ENCODE peak calls at places on chromosomes 4 and X, in four cellular contexts. C, B, Q and M are unnamed samples.

GRCh38 chrX:16212024-16212423 is 44.7 kb downstream of the MAGEB17 start:
- DNase-seq in C (no peak), Q (peak), B (no peak), M (no peak)

GRCh38 chrX:49879656-49880277 is 483 bp downstream of the USP27X start:
- DNase-seq in B (no peak), Q (peak), C (peak), M (peak)

GRCh38 chr4:20773144-20773997 is 73.1 kb downstream of the PACRGL start:
- DNase-seq in B (peak), C (peak), Q (peak), M (peak)

GRCh38 chr4:7872264-7872771 is 67.3 kb downstream of the AFAP1 start:
- DNase-seq in Q (peak), B (no peak), C (no peak), M (peak)

GRCh38 chrX:124347242-124347641 is 879 bp downstream of the SH2D1A start:
- DNase-seq in Q (no peak), B (no peak), C (no peak), M (no peak)

GRCh38 chrX:19793471-19793870 is 93.9 kb downstream of the SH3KBP1 start:
- DNase-seq in Q (peak), B (no peak), C (no peak), M (no peak)

GRCh38 chr4:69936566-69936965 is 5.7 kb downstream of the CSN1S1 start:
- DNase-seq in B (no peak), Q (peak), C (no peak), M (no peak)

GRCh38 chr4:172978848-172979247 is 189.8 kb upstream of the GALNT7 start:
- DNase-seq in B (no peak), C (no peak), Q (no peak), M (no peak)

GRCh38 chr4:3442959-3443749 is 1.4 kb downstream of the HGFAC start:
- DNase-seq in B (peak), Q (peak), C (peak), M (peak)

GRCh38 chrX:39296472-39296871 is 495.2 kb downstream of the MID1IP1 start:
- DNase-seq in Q (no peak), B (no peak), C (no peak), M (no peak)

GRCh38 chrX:20442597-20442996 is 175.9 kb upstream of the RPS6KA3 start:
- DNase-seq in Q (peak), C (peak), B (peak), M (peak)

GRCh38 chr4:89617256-89617655 is 219.7 kb downstream of the SNCA start:
- DNase-seq in Q (peak), B (no peak), C (no peak), M (no peak)

GRCh38 chrX:13491061-13491460 is 78.3 kb upstream of the EGFL6 start:
- DNase-seq in C (no peak), B (no peak), Q (no peak), M (no peak)

GRCh38 chr4:156790866-156791265 is 180.7 kb downstream of the PDGFC start:
- DNase-seq in C (peak), Q (peak), B (peak), M (no peak)

GRCh38 chrX:131199086-131199485 is 90.0 kb downstream of the IGSF1 start:
- DNase-seq in C (no peak), Q (no peak), B (no peak), M (no peak)

GRCh38 chrX:12548746-12549145 is 242.5 kb upstream of the PRPS2 start:
- DNase-seq in B (peak), Q (peak), C (peak), M (no peak)

GRCh38 chr4:82739292-82740190 is 59.1 kb downstream of the SCD5 start:
- DNase-seq in C (peak), Q (peak), B (peak), M (peak)

GRCh38 chr4:110484767-110485166 is 8.8 kb downstream of the ENPEP start:
- DNase-seq in Q (peak), B (no peak), C (no peak), M (no peak)

GRCh38 chr4:1870578-1871443 is at the start of gene NSD2:
- DNase-seq in C (peak), Q (peak), B (peak), M (peak)

GRCh38 chr4:22962186-22962786 is 269.5 kb downstream of the GBA3 start:
- DNase-seq in Q (peak), B (peak), C (peak), M (no peak)

GRCh38 chrX:138775501-138775900 is 64.0 kb upstream of the FGF13 start:
- DNase-seq in B (peak), C (no peak), Q (peak), M (no peak)

GRCh38 chr4:91990726-91991125 is 313.0 kb upstream of the GRID2 start:
- DNase-seq in C (no peak), Q (no peak), B (no peak), M (no peak)

GRCh38 chrX:133307637-133308485 is 89.7 kb upstream of the TFDP3 start:
- DNase-seq in C (peak), B (peak), Q (no peak), M (no peak)

GRCh38 chr4:119314356-119314755 is 7.6 kb downstream of the FABP2 start:
- DNase-seq in C (peak), B (peak), Q (peak), M (peak)

GRCh38 chrX:43958529-43958928 is 14.7 kb downstream of the NDP start:
- DNase-seq in Q (peak), B (peak), C (peak), M (peak)

GRCh38 chr4:7266525-7267292 is 74.4 kb downstream of the SORCS2 start:
- DNase-seq in C (peak), Q (peak), B (peak), M (no peak)

GRCh38 chr4:104393649-104394048 is 101.0 kb downstream of the CXXC4 start:
- DNase-seq in Q (no peak), C (no peak), B (no peak), M (no peak)

GRCh38 chr4:7310441-7310840 is 118.1 kb downstream of the SORCS2 start:
- DNase-seq in C (no peak), Q (no peak), B (no peak), M (no peak)

GRCh38 chrX:130497531-130497930 is 95.7 kb downstream of the RBMX2 start:
- DNase-seq in Q (no peak), C (no peak), B (no peak), M (no peak)

GRCh38 chr4:163194593-163194992 is 27.9 kb upstream of the NAF1 start:
- DNase-seq in B (no peak), Q (no peak), C (no peak), M (no peak)

GRCh38 chr4:56307423-56307822 is 79.9 kb downstream of the AASDH start:
- DNase-seq in B (no peak), Q (peak), C (peak), M (no peak)